ENCODE peak calls at places on chromosomes 4 and X, in nine cellular contexts. V, C, E, H, U, G, M, T and P are unnamed samples.

GRCh38 chrX:7083468-7084396 is 63.8 kb upstream of the STS start:
- DNase-seq in E (peak), C (peak), H (peak), T (peak), V (peak), M (no peak), G (no peak), U (peak), P (peak)

GRCh38 chr4:78951862-78952472 is 12.7 kb upstream of the PAQR3 start:
- DNase-seq in T (peak), M (no peak), G (no peak), V (no peak), C (peak), H (no peak), E (peak), U (peak), P (no peak)

GRCh38 chr4:123064390-123064789 is 142.0 kb upstream of the NUDT6 start:
- DNase-seq in H (peak), M (no peak), V (no peak), T (no peak), E (peak), U (peak), C (peak), G (no peak), P (no peak)

GRCh38 chrX:24266996-24267395 is 46.9 kb downstream of the SUPT20HL2 start:
- DNase-seq in E (no peak), G (no peak), V (no peak), T (no peak), U (no peak), M (no peak), C (no peak), H (peak), P (no peak)

GRCh38 chr4:174523003-174523693 is 860 bp upstream of the HPGD start:
- DNase-seq in T (no peak), H (no peak), V (no peak), G (no peak), U (peak), E (no peak), C (peak), M (no peak), P (no peak)

GRCh38 chr4:10082047-10082446 is 34.6 kb downstream of the WDR1 start:
- DNase-seq in G (no peak), C (no peak), U (no peak), H (no peak), M (no peak), V (no peak), E (no peak), T (no peak), P (no peak)

GRCh38 chr4:28621541-28621940 is 1760.9 kb downstream of the STIM2 start:
- DNase-seq in C (no peak), T (no peak), U (no peak), G (no peak), V (no peak), E (no peak), M (no peak), H (peak), P (no peak)

GRCh38 chrX:129798456-129798855 is 18.7 kb downstream of the SASH3 start:
- DNase-seq in C (no peak), G (no peak), M (no peak), E (no peak), H (no peak), T (no peak), U (no peak), V (no peak), P (no peak)

GRCh38 chr4:137425281-137425680 is 107.0 kb downstream of the PCDH18 start:
- DNase-seq in U (no peak), M (no peak), V (no peak), E (no peak), C (no peak), H (no peak), G (no peak), T (no peak), P (no peak)

GRCh38 chr4:174352405-174352804 is 68.7 kb downstream of the CEP44 start:
- DNase-seq in T (no peak), H (no peak), U (peak), G (no peak), E (peak), C (peak), V (no peak), M (no peak), P (no peak)

GRCh38 chr4:52701207-52701606 is 42.1 kb upstream of the USP46 start:
- DNase-seq in C (no peak), T (peak), E (no peak), V (no peak), G (no peak), U (no peak), H (no peak), M (no peak), P (no peak)

GRCh38 chrX:110944793-110945466 is 149.3 kb upstream of the CHRDL1 start:
- DNase-seq in M (peak), C (no peak), V (no peak), U (no peak), E (no peak), H (peak), G (peak), T (no peak), P (no peak)

GRCh38 chr4:53476232-53477037 is 99.0 kb downstream of the FIP1L1 start:
- DNase-seq in U (peak), T (no peak), E (peak), V (peak), C (peak), G (no peak), H (peak), M (no peak), P (peak)

GRCh38 chrX:119236599-119237525 is 777 bp downstream of the PGRMC1 start:
- DNase-seq in C (peak), T (peak), G (peak), H (peak), M (peak), E (peak), U (peak), V (no peak), P (no peak)

GRCh38 chr4:102566426-102566825 is 65.3 kb downstream of the NFKB1 start:
- DNase-seq in U (no peak), T (no peak), E (no peak), G (no peak), C (no peak), M (no peak), H (no peak), V (no peak), P (no peak)

GRCh38 chrX:150199803-150200202 is 163.3 kb upstream of the MAMLD1 start:
- DNase-seq in E (no peak), U (no peak), H (no peak), G (no peak), T (no peak), C (peak), M (no peak), V (no peak), P (no peak)

GRCh38 chrX:134551365-134552095 is 91.6 kb downstream of the HPRT1 start:
- DNase-seq in U (peak), C (peak), G (no peak), T (no peak), H (peak), V (no peak), M (no peak), E (peak), P (no peak)

GRCh38 chr4:121277194-121278105 is 103.4 kb downstream of the QRFPR start:
- DNase-seq in M (no peak), U (no peak), H (no peak), G (no peak), C (no peak), T (peak), V (no peak), E (peak), P (no peak)

GRCh38 chrX:64230123-64230970 is at the start of gene ASB12:
- DNase-seq in G (no peak), E (no peak), U (no peak), H (no peak), M (peak), T (no peak), V (no peak), C (no peak), P (no peak)

GRCh38 chr4:147138171-147138570 is 192.5 kb upstream of the TTC29 start:
- DNase-seq in E (peak), G (no peak), M (no peak), V (no peak), T (no peak), C (no peak), H (no peak), U (peak), P (peak)

GRCh38 chrX:136251042-136251991 is at the start of gene MAP7D3:
- DNase-seq in C (peak), M (peak), H (no peak), U (peak), V (no peak), E (peak), G (peak), T (peak), P (no peak)

GRCh38 chrX:107454302-107454701 is 4.8 kb downstream of the FRMPD3 start:
- DNase-seq in H (peak), T (peak), V (peak), U (no peak), G (no peak), C (no peak), E (no peak), M (no peak), P (no peak)

GRCh38 chr4:138609943-138610350 is 367.8 kb upstream of the SLC7A11 start:
- DNase-seq in G (no peak), H (peak), V (peak), M (no peak), C (peak), E (peak), T (no peak), U (peak), P (peak)
- H3K4me3 ChIP-seq in G (no peak), H (no peak), V (no peak), M (no peak), C (no peak), E (no peak), T (no peak), U (no peak), P (no peak)

GRCh38 chrX:63050225-63050624 is 300.9 kb downstream of the SPIN4 start:
- DNase-seq in V (no peak), H (no peak), E (no peak), U (peak), G (no peak), T (peak), M (no peak), C (no peak), P (no peak)
- TF ChIP-seq CTCF in V (no peak), H (no peak), E (no peak), U (no peak), G (no peak), T (peak), M (peak), C (no peak), P (no peak)

DNA sequence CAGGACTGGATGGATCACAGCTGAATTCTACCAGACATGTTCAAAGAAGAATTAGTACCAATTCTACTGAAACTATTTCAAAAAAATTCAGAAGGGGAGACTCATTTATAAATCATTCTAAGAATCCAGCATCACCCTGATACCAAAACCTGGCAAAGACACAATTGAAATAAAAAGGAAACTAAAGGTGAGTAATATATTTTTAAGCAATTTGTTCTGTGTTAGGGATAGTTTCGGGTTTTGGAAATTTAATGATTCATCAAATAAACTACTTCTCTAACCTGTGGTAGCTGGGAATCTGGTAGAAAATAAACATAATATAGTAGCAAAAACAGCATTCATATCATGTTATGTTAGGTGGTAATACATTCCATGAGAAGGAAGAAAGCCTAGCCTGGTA is 662.2 kb upstream of the BOD1L1 start:
- DNase-seq in G (no peak), H (peak), M (no peak), V (no peak), E (peak), C (no peak), U (peak), T (no peak), P (no peak)
- H3K4me3 ChIP-seq in G (no peak), H (no peak), M (no peak), V (no peak), E (no peak), C (no peak), U (no peak), T (no peak), P (no peak)

GRCh38 chrX:68808686-68809357 is 20.0 kb upstream of the EFNB1 start:
- DNase-seq in M (no peak), U (peak), T (no peak), E (peak), H (no peak), G (no peak), C (peak), V (no peak), P (no peak)
- TF ChIP-seq CTCF in M (peak), U (peak), T (no peak), E (peak), H (no peak), G (no peak), C (peak), V (no peak), P (peak)

GRCh38 chr4:185004562-185005208 is 13.6 kb upstream of the HELT start:
- DNase-seq in E (no peak), H (no peak), U (peak), M (no peak), G (peak), T (no peak), C (no peak), V (no peak), P (no peak)
- H3K4me3 ChIP-seq in E (peak), H (peak), U (peak), M (peak), G (no peak), T (no peak), C (peak), V (no peak), P (peak)

GRCh38 chr4:69060651-69061308 is 35.5 kb upstream of the UGT2B7 start:
- DNase-seq in U (peak), C (peak), G (no peak), M (no peak), T (peak), E (no peak), V (no peak), H (no peak), P (no peak)
- TF ChIP-seq CTCF in U (peak), C (peak), G (no peak), M (peak), T (no peak), E (no peak), V (no peak), H (no peak), P (peak)

GRCh38 chr4:128468485-128468989 is 180.9 kb upstream of the PGRMC2 start:
- DNase-seq in G (peak), T (no peak), C (peak), M (no peak), E (peak), H (peak), V (peak), U (peak), P (peak)
- H3K4me3 ChIP-seq in G (no peak), T (no peak), C (no peak), M (no peak), E (no peak), H (no peak), V (no peak), U (no peak), P (no peak)

GRCh38 chrX:72011734-72012133 is 101.1 kb downstream of the NHSL2 start:
- DNase-seq in U (no peak), G (no peak), V (no peak), T (no peak), C (no peak), E (no peak), M (no peak), H (no peak), P (no peak)
- TF ChIP-seq CTCF in U (no peak), G (no peak), V (no peak), T (no peak), C (no peak), E (no peak), M (no peak), H (no peak), P (no peak)

DNA sequence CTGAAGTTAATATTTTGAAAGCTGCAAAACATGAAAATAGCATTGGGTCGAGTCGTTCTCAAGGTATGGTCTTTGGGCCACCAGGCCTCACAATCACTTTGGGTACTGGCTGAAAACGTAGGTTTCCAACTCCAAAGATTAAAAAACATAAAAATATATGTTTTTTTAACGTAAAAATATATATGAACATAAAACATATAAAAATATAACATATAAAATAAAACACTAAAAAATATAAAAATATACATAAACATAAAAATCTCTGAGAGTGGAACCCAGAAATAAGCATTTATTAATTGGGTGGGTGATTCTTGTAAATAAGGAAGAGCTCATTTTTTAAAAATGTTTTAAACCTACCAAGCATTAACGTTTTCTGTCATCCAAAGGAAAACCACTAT is 666 bp upstream of the PDS5A start:
- DNase-seq in V (no peak), M (no peak), G (no peak), T (no peak), H (no peak), C (no peak), E (no peak), U (no peak), P (no peak)
- H3K4me3 ChIP-seq in V (peak), M (peak), G (peak), T (peak), H (peak), C (peak), E (peak), U (peak), P (peak)

DNA sequence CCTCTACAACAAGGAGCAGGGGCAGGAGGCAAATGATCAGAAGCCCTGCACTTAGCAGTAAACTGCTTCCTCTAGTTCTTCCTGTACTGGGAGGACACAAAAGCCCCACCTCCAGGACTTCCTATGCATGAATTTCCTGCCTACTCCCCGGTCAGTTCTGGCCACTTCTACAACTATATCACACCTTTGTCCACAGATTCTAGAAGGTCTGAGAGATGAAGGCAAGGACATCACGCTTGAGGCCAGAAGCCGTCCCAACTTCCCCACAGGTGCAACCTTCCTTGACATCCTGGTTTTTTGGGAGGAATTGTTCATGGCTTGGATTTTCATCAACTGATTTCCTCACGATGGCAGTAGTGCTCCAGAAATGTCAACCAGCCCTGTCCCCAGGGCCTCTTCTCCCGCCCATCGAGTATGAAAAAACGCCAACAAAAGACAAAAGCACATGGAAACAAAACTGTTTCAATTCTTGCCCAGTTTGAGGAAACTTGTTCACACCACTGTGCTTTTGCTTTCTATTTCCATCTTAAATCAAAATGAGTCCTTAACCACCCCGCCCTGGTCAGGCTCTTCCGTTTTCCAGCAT is 206.5 kb upstream of the STK26 start:
- DNase-seq in G (peak), V (no peak), C (no peak), U (no peak), E (no peak), M (no peak), H (peak), T (peak), P (no peak)
- TF ChIP-seq CTCF in G (no peak), V (no peak), C (no peak), U (no peak), E (no peak), M (no peak), H (no peak), T (no peak), P (no peak)